ENCODE peak calls at places on chromosomes 11 and 22, in eight cellular contexts. Z is esophagus squamous epithelium, K is suprapubic skin, I is transverse colon, M is K562, L is NB4, R is tibial nerve, F is IMR-90. X is an unnamed sample.

GRCh38 chr22:23072911-23073491 is 2.7 kb downstream of the GNAZ start:
- DNase-seq in Z (no peak), K (no peak), I (no peak), M (no peak), L (no peak), R (no peak), F (no peak), X (peak)

GRCh38 chr11:68838572-68838964 is 3.1 kb downstream of the CPT1A start:
- DNase-seq in Z (no peak), K (no peak), I (no peak), M (peak), L (peak), R (no peak), F (no peak), X (no peak)

GRCh38 chr11:14974021-14974698 is 2.0 kb upstream of the CALCA start:
- DNase-seq in Z (no peak), K (no peak), I (no peak), M (no peak), L (no peak), R (no peak), F (no peak), X (no peak)

GRCh38 chr11:97224396-97224795 is 834.6 kb downstream of the JRKL start:
- DNase-seq in Z (no peak), K (no peak), I (no peak), M (no peak), L (no peak), R (no peak), F (no peak), X (no peak)

GRCh38 chr11:119433369-119433749 is 10.4 kb upstream of the THY1 start:
- DNase-seq in Z (no peak), K (no peak), I (no peak), M (no peak), L (no peak), R (no peak), F (peak), X (no peak)

GRCh38 chr11:28269621-28270020 is 161.4 kb downstream of the METTL15 start:
- DNase-seq in Z (no peak), K (no peak), I (no peak), M (no peak), L (no peak), R (no peak), F (no peak), X (no peak)

GRCh38 chr11:46723359-46723680 is 4.3 kb downstream of the F2 start:
- DNase-seq in Z (no peak), K (no peak), I (no peak), M (no peak), L (no peak), R (no peak), F (no peak), X (no peak)

GRCh38 chr11:57347336-57347735 is 9.2 kb downstream of the P2RX3 start:
- DNase-seq in Z (no peak), K (no peak), I (no peak), M (no peak), L (no peak), R (no peak), F (no peak), X (no peak)

GRCh38 chr11:57896641-57897145 is 127.0 kb upstream of the OR9Q1 start:
- DNase-seq in Z (no peak), K (no peak), I (no peak), M (no peak), L (no peak), R (no peak), F (peak), X (no peak)

GRCh38 chr22:17706451-17706900 is 67.8 kb downstream of the BID start:
- DNase-seq in Z (no peak), K (no peak), I (peak), M (peak), L (peak), R (peak), F (peak), X (no peak)

GRCh38 chr11:2779981-2780849 is 80.4 kb upstream of the KCNQ1OT1 start:
- DNase-seq in Z (no peak), K (peak), I (peak), M (peak), L (peak), R (peak), F (no peak), X (peak)

GRCh38 chr11:108871152-108871551 is 206.3 kb downstream of the DDX10 start:
- DNase-seq in Z (no peak), K (no peak), I (no peak), M (peak), L (peak), R (no peak), F (peak), X (no peak)

GRCh38 chr11:59204736-59205135 is 8.0 kb downstream of the MPEG1 start:
- DNase-seq in Z (no peak), K (no peak), I (no peak), M (no peak), L (no peak), R (no peak), F (peak), X (no peak)

GRCh38 chr22:41369837-41370236 is 11.9 kb upstream of the TEF start:
- DNase-seq in Z (no peak), K (no peak), I (no peak), M (no peak), L (no peak), R (no peak), F (no peak), X (no peak)
- H3K4me3 ChIP-seq in Z (no peak), K (no peak), I (no peak), M (no peak), L (no peak), R (peak), F (no peak), X (no peak)

GRCh38 chr11:72069200-72069599 is 11.1 kb downstream of the NUMA1 start:
- DNase-seq in Z (no peak), K (no peak), I (no peak), M (no peak), L (peak), R (no peak), F (no peak), X (no peak)

GRCh38 chr11:72070486-72070885 is 9.9 kb downstream of the NUMA1 start:
- DNase-seq in Z (no peak), K (no peak), I (no peak), M (no peak), L (no peak), R (no peak), F (no peak), X (no peak)

GRCh38 chr11:72067676-72068075 is 12.7 kb downstream of the NUMA1 start:
- DNase-seq in Z (no peak), K (no peak), I (no peak), M (no peak), L (no peak), R (no peak), F (no peak), X (no peak)

GRCh38 chr11:72072348-72072747 is 8.0 kb downstream of the NUMA1 start:
- DNase-seq in Z (no peak), K (no peak), I (no peak), M (no peak), L (peak), R (no peak), F (peak), X (no peak)

DNA sequence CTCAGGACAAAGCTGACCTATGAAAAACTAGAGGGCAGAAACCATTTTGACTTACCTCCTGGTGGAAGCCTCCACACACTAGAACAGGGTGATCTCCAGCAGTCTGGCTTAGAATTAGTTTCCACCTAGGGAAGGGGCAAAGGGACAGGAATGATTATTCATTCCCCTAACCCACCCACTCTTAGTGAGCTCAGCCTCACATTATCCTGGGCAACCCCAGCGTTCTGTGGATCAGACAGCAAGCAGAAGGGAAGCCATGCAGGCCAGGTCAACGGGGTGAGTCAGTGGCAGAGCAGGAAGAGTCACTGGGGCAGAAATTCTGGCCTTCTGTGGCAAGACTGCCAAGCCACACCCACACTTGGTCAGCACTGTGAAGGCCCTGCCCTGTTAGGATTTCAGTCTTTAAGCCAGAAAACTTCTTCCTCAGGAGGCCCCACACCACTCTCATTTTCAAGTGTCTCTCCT is 10.5 kb downstream of the NUMA1 start:
- DNase-seq in Z (no peak), K (peak), I (peak), M (peak), L (peak), R (peak), F (peak), X (peak)
- TF ChIP-seq POLR2A in Z (no peak), K (peak), I (no peak), M (no peak), L (no peak), R (peak), F (no peak), X (no peak)

DNA sequence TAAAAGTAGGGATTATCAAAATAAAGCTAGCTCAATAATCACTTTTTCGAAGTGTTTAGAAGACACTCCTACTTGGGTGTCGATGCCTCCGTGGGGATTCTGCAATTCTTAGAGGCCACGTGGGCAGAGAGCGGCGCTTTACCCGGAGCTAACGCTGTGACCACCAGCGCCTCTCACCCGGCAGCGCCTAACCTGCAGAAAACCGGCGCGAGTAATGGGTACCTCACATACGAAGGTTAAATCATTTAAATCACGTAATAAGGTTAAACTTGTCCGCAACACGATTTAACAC is 547 bp downstream of the TAF1D start:
- DNase-seq in Z (no peak), K (peak), I (peak), M (peak), L (peak), R (peak), F (peak), X (peak)
- TF ChIP-seq CTCF in Z (no peak), K (no peak), I (no peak), M (no peak), L (no peak), R (no peak), F (no peak), X (no peak)

GRCh38 chr11:67648796-67649613 is 1.5 kb downstream of the ACY3 start:
- DNase-seq in Z (no peak), K (no peak), I (no peak), M (no peak), L (peak), R (no peak), F (no peak), X (no peak)

GRCh38 chr11:67647471-67647870 is 3.1 kb downstream of the ACY3 start:
- DNase-seq in Z (no peak), K (peak), I (no peak), M (no peak), L (no peak), R (no peak), F (no peak), X (peak)

GRCh38 chr11:67651976-67652895 is 1.7 kb upstream of the ACY3 start:
- DNase-seq in Z (no peak), K (no peak), I (peak), M (no peak), L (no peak), R (no peak), F (no peak), X (no peak)

GRCh38 chr11:67648140-67648795 is 2.3 kb downstream of the ACY3 start:
- DNase-seq in Z (no peak), K (no peak), I (peak), M (peak), L (peak), R (no peak), F (no peak), X (no peak)

GRCh38 chr11:67649634-67650540 is 643 bp downstream of the ACY3 start:
- DNase-seq in Z (no peak), K (no peak), I (no peak), M (no peak), L (no peak), R (no peak), F (no peak), X (no peak)
- H3K4me3 ChIP-seq in Z (peak), K (peak), I (peak), M (peak), L (peak), R (peak), F (no peak), X (no peak)

GRCh38 chr11:44628730-44629361 is 63.4 kb downstream of the CD82 start:
- DNase-seq in Z (no peak), K (peak), I (peak), M (no peak), L (no peak), R (no peak), F (no peak), X (no peak)

GRCh38 chr11:44626645-44627044 is 61.2 kb downstream of the CD82 start:
- DNase-seq in Z (no peak), K (no peak), I (no peak), M (no peak), L (no peak), R (no peak), F (no peak), X (no peak)

GRCh38 chr11:44629732-44630345 is 64.4 kb downstream of the CD82 start:
- DNase-seq in Z (no peak), K (no peak), I (no peak), M (no peak), L (no peak), R (no peak), F (no peak), X (no peak)

GRCh38 chr11:44625759-44626523 is 60.5 kb downstream of the CD82 start:
- DNase-seq in Z (no peak), K (peak), I (peak), M (no peak), L (peak), R (no peak), F (no peak), X (peak)

DNA sequence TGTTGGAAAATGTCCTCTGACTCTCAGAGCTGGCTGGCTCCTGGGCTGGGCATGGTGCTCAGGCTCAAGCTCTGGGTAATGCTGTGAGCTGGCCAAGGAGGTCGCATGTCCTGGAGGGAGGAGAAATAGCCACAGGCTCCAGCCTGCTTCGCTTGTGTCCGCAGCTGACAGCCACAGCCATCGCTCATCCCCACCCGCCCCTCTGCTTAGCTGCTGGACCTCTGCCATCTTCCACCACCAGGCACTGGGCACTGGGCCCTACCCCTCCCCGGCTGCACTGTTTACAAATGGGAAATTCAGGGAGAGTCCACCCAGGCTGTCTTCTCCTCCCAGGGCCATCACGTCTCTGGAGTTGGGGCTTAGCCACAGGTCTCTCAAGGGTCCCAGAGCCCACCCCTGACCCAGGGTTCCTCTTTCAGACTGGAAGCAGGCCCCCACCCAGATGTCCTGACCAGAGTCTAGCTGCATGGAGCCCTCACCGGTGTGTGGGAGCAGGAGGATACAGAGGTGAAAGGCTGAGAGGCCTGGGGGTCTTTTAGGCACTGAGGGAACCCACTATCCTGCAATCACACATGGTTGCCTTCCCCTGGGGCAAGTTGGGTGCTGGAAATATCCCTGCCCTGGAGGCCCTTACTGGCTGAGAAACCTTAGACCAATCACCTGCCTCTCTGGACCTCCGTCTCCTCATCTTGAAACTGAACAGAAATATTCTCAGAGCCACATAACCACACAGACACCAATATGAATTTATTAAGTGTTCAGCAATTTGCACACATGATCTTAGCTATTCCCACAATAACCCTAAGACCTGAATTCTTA is 62.7 kb downstream of the CD82 start:
- DNase-seq in Z (no peak), K (peak), I (peak), M (no peak), L (no peak), R (peak), F (peak), X (peak)
- TF ChIP-seq POLR2A in Z (no peak), K (no peak), I (no peak), M (no peak), L (no peak), R (no peak), F (no peak), X (no peak)

DNA sequence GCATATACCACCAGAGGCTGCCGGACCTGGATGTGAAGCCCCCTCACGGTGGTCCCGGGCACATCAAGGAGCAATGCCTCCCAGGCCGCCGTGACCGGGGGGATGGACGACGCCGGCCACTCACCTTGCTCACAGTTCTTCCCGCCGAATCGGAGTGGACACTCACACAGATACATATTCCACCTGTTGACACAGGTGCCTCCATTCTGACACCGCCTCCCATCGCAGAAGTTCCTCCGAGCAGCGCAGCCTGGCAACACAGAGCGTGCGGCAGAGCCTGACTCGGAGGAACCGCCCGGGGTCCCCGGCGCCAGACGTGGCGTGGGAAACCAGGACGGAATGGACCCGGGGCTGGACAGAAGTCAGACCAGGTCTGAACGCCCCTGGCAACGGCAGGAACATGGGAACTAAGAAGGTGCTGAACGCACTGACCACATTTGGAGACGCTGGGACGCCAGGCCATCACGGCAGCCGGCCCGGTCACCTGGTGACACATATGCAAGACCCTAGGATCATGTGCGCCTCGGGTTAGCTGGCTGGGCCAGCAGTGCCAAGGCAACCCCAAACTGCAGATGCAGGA is 74.2 kb downstream of the TRMU start:
- DNase-seq in Z (no peak), K (no peak), I (no peak), M (no peak), L (no peak), R (no peak), F (no peak), X (no peak)
- TF ChIP-seq CTCF in Z (no peak), K (no peak), I (no peak), M (no peak), L (no peak), R (no peak), F (no peak), X (no peak)

DNA sequence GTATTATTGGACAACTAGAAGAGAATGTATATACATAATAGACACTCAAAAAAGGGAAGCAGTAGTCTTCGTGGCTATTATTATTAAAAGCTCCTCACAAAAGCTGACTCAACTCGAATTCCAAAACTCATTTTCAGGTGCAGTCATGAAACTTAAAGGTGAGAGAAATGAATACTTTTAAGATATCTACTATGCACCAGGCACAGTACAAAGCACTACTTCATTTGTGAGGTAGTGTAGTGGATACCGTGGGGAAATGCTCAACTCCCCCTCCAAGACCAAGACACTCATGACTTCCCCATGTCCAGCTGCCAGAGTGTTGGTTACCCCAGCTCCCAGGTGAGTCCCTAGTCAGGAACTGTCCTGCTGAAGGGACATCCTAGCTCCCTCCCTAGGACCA is 2.1 kb downstream of the SYN3 start:
- DNase-seq in Z (no peak), K (no peak), I (no peak), M (no peak), L (no peak), R (no peak), F (no peak), X (no peak)
- H3K4me3 ChIP-seq in Z (no peak), K (no peak), I (no peak), M (no peak), L (no peak), R (no peak), F (no peak), X (no peak)

GRCh38 chr22:49973018-49973965 is 12.7 kb downstream of the PIM3 start:
- DNase-seq in Z (no peak), K (no peak), I (no peak), M (no peak), L (peak), R (no peak), F (no peak), X (peak)

GRCh38 chr22:49970528-49971231 is 10.1 kb downstream of the PIM3 start:
- DNase-seq in Z (peak), K (peak), I (peak), M (peak), L (peak), R (peak), F (peak), X (peak)

GRCh38 chr22:49969751-49970527 is 9.4 kb downstream of the PIM3 start:
- DNase-seq in Z (no peak), K (peak), I (no peak), M (no peak), L (no peak), R (no peak), F (no peak), X (no peak)

GRCh38 chr22:49972163-49973017 is 11.8 kb downstream of the PIM3 start:
- DNase-seq in Z (no peak), K (peak), I (no peak), M (no peak), L (no peak), R (peak), F (no peak), X (peak)

GRCh38 chr22:49971232-49972162 is 10.9 kb downstream of the PIM3 start:
- DNase-seq in Z (no peak), K (peak), I (peak), M (peak), L (peak), R (peak), F (no peak), X (peak)
- TF ChIP-seq POLR2A in Z (no peak), K (peak), I (peak), M (peak), L (no peak), R (peak), F (peak), X (no peak)